ENCODE peak calls at places on chromosomes 4 and X, in four cellular contexts. A, B, P and Y are unnamed samples.

GRCh38 chr4:54998991-54999390 is 126.4 kb downstream of the KDR start:
- DNase-seq in B (no peak), A (no peak), P (no peak), Y (no peak)

GRCh38 chr4:124703154-124703553 is 9.4 kb downstream of the ANKRD50 start:
- DNase-seq in A (no peak), B (no peak), P (no peak), Y (no peak)

GRCh38 chrX:129665916-129666644 is 11.3 kb upstream of the APLN start:
- DNase-seq in A (peak), B (no peak), P (no peak), Y (no peak)

GRCh38 chr4:98557497-98557896 is 100.9 kb downstream of the TSPAN5 start:
- DNase-seq in B (no peak), P (no peak), A (no peak), Y (no peak)

GRCh38 chr4:30821891-30822612 is 101.9 kb downstream of the PCDH7 start:
- DNase-seq in P (no peak), B (no peak), A (no peak), Y (no peak)

GRCh38 chrX:133980406-133980805 is 5.0 kb downstream of the GPC3 start:
- DNase-seq in P (no peak), A (no peak), B (no peak), Y (no peak)

GRCh38 chr4:141731481-141731880 is 95.1 kb downstream of the IL15 start:
- DNase-seq in P (no peak), B (no peak), A (no peak), Y (no peak)

GRCh38 chr4:48667148-48667547 is 112.9 kb downstream of the FRYL start:
- DNase-seq in P (no peak), A (no peak), B (no peak), Y (no peak)

GRCh38 chrX:93177930-93178329 is 495.4 kb downstream of the NAP1L3 start:
- DNase-seq in B (no peak), P (no peak), A (no peak), Y (no peak)

GRCh38 chrX:150680974-150681373 is 12.2 kb upstream of the MTMR1 start:
- DNase-seq in B (peak), P (no peak), A (no peak), Y (no peak)

GRCh38 chr4:164926301-164926700 is 49.3 kb downstream of the APELA start:
- DNase-seq in P (no peak), A (no peak), B (no peak), Y (no peak)

GRCh38 chr4:1768367-1769034 is 24.6 kb upstream of the FGFR3 start:
- DNase-seq in P (no peak), A (no peak), B (no peak), Y (no peak)

GRCh38 chrX:39011454-39012204 is 210.4 kb downstream of the MID1IP1 start:
- DNase-seq in A (no peak), B (no peak), P (no peak), Y (peak)

GRCh38 chr4:39812500-39812899 is 114.6 kb downstream of the UBE2K start:
- DNase-seq in A (no peak), P (no peak), B (no peak), Y (no peak)

GRCh38 chr4:10006236-10006603 is 15.1 kb downstream of the SLC2A9 start:
- DNase-seq in B (peak), P (peak), A (peak), Y (no peak)

GRCh38 chr4:156295676-156296075 is 342.0 kb upstream of the CTSO start:
- DNase-seq in P (no peak), A (no peak), B (no peak), Y (no peak)

GRCh38 chr4:100493756-100494155 is 24.1 kb downstream of the EMCN start:
- DNase-seq in A (no peak), B (no peak), P (no peak), Y (no peak)

GRCh38 chr4:71194454-71194853 is 144.4 kb upstream of the SLC4A4 start:
- DNase-seq in P (no peak), A (no peak), B (no peak), Y (no peak)

GRCh38 chr4:69054578-69055200 is 41.6 kb upstream of the UGT2B7 start:
- DNase-seq in B (no peak), A (no peak), P (no peak), Y (no peak)

GRCh38 chr4:56206258-56206657 is 181.0 kb downstream of the AASDH start:
- DNase-seq in B (no peak), A (no peak), P (no peak), Y (no peak)

GRCh38 chr4:25635501-25635900 is 20.1 kb upstream of the SLC34A2 start:
- DNase-seq in P (no peak), A (no peak), B (no peak), Y (no peak)

GRCh38 chr4:123599920-123600394 is 203.4 kb downstream of the SPRY1 start:
- DNase-seq in A (no peak), P (peak), B (peak), Y (peak)

GRCh38 chrX:119419146-119419545 is 20.0 kb downstream of the SLC25A43 start:
- DNase-seq in A (no peak), B (no peak), P (no peak), Y (no peak)

GRCh38 chr4:13543091-13543581 is 1.2 kb downstream of the NKX3-2 start:
- DNase-seq in B (no peak), A (no peak), P (no peak), Y (no peak)

GRCh38 chr4:108303488-108304177 is 134.9 kb upstream of the LEF1 start:
- DNase-seq in B (no peak), A (no peak), P (no peak), Y (no peak)

GRCh38 chr4:7195546-7196282 is 3.4 kb downstream of the SORCS2 start:
- DNase-seq in P (no peak), A (no peak), B (no peak), Y (no peak)

GRCh38 chr4:168632246-168632832 is 135.5 kb downstream of the PALLD start:
- DNase-seq in A (no peak), P (no peak), B (no peak), Y (no peak)

GRCh38 chr4:110704748-110705439 is 82.0 kb upstream of the PITX2 start:
- DNase-seq in B (peak), P (no peak), A (no peak), Y (no peak)

DNA sequence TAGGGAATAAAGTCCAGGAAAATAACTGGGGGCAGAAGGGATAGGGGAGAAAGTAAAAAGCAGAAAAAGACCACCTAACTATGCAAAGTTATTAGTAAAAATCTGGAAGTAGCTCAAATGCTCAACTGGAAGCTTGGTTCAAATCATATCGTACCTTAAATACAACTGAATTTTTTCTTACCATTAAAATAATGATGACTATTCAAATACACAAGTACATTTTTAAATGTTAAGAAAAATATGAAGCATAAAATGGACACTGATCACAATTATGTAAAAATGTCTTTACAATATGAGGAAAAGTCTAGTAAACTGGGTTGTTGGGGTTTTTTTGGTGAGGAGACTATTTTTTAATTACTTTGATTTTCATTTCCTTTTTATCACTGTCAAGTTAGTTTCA is 3.1 kb downstream of the BRWD3 start:
- DNase-seq in P (no peak), A (no peak), B (no peak), Y (no peak)
- H3K4me3 ChIP-seq in P (no peak), A (no peak), B (peak), Y (no peak)

DNA sequence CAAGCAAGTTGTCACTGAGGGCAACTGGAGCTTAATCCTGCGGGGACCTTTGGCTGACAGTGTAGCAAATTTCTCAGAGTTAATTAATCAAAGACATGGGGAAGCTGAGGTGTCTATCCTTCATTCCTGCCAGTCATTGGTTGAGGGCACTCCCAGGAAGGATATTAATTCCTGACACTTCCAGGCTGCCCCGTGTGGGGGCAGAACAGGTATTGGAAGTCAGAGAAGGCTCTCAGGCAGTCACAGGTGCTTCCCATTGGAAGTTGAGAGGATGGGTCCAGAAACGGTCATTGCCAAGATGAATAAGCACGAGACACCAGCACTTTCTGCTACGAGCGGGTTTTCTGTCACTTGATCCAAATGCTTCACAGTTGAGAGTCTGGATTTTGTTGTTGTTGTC is 29.1 kb upstream of the CD38 start:
- DNase-seq in A (no peak), P (no peak), B (no peak), Y (no peak)
- H3K4me3 ChIP-seq in A (no peak), P (no peak), B (no peak), Y (no peak)

DNA sequence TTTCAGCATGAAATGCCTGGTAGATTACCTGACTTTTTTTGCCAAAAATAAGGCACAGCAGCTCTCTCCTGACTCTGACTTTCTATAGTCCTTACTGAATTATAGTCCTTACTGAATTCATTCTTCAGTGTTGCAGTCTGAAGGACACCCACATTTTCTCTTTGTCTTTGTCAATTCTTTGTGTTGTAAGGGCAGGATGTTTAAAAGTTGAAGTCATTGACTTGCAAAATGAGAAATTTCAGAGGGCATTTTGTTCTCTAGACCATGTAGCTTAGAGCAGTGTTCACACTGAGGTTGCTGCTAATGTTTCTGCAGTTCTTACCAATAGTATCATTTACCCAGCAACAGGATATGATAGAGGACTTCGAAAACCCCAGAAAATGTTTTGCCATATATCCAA is 168.0 kb downstream of the SOWAHB start:
- DNase-seq in A (no peak), B (no peak), P (no peak), Y (no peak)
- H3K4me3 ChIP-seq in A (no peak), B (no peak), P (no peak), Y (no peak)

GRCh38 chr4:75727073-75727472 is 2.7 kb downstream of the USO1 start:
- DNase-seq in B (no peak), A (no peak), P (no peak), Y (no peak)

GRCh38 chr4:75733369-75733768 is 9.0 kb downstream of the USO1 start:
- DNase-seq in P (no peak), A (no peak), B (no peak), Y (no peak)

GRCh38 chr4:75726577-75726976 is 2.2 kb downstream of the USO1 start:
- DNase-seq in A (no peak), B (no peak), P (no peak), Y (no peak)

GRCh38 chr4:75724867-75725724 is 719 bp downstream of the USO1 start:
- DNase-seq in P (peak), A (peak), B (peak), Y (peak)

GRCh38 chr4:75729836-75730235 is 5.5 kb downstream of the USO1 start:
- DNase-seq in A (no peak), P (no peak), B (no peak), Y (no peak)
- H3K4me3 ChIP-seq in A (no peak), P (peak), B (no peak), Y (no peak)

GRCh38 chrX:37906357-37906756 is 59.0 kb upstream of the DYNLT3 start:
- DNase-seq in A (no peak), B (no peak), P (no peak), Y (no peak)
- H3K4me3 ChIP-seq in A (peak), B (no peak), P (no peak), Y (no peak)

GRCh38 chr4:304987-305680 is at the start of gene ZNF732:
- DNase-seq in P (peak), A (no peak), B (no peak), Y (peak)
- H3K4me3 ChIP-seq in P (peak), A (no peak), B (peak), Y (no peak)

GRCh38 chr4:183397741-183398297 is 46.6 kb upstream of the CDKN2AIP start:
- DNase-seq in B (no peak), A (no peak), P (no peak), Y (no peak)
- H3K4me3 ChIP-seq in B (no peak), A (peak), P (peak), Y (peak)

GRCh38 chr4:102825261-102826071 is 1.9 kb downstream of the UBE2D3 start:
- DNase-seq in P (peak), B (peak), A (no peak), Y (peak)

GRCh38 chr4:102826105-102826889 is 1.1 kb downstream of the UBE2D3 start:
- DNase-seq in P (no peak), A (no peak), B (no peak), Y (no peak)

GRCh38 chr4:102823464-102823863 is 3.9 kb downstream of the UBE2D3 start:
- DNase-seq in A (no peak), B (no peak), P (no peak), Y (no peak)

GRCh38 chr4:102824398-102824797 is 3.0 kb downstream of the UBE2D3 start:
- DNase-seq in A (no peak), P (no peak), B (no peak), Y (no peak)

DNA sequence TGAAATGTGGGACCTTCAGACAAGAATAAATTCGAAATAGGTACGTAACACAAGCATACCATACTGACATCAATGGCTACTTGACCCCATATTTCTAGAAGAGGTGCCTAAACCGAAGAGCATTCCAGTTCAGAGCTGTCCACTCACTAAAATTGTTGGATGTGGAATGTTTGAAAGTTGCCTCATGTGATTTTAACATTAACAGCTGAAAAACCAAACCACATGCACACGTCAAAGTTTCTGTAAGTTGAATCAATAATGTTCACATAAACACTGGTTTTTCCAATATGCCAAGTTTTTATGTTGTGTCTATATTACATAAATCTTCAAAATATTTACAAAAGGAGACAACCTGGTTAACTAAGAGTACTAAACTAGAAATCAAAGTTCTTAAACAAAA is 3.5 kb downstream of the UBE2D3 start:
- DNase-seq in P (no peak), A (no peak), B (no peak), Y (no peak)
- H3K4me3 ChIP-seq in P (peak), A (peak), B (peak), Y (peak)

DNA sequence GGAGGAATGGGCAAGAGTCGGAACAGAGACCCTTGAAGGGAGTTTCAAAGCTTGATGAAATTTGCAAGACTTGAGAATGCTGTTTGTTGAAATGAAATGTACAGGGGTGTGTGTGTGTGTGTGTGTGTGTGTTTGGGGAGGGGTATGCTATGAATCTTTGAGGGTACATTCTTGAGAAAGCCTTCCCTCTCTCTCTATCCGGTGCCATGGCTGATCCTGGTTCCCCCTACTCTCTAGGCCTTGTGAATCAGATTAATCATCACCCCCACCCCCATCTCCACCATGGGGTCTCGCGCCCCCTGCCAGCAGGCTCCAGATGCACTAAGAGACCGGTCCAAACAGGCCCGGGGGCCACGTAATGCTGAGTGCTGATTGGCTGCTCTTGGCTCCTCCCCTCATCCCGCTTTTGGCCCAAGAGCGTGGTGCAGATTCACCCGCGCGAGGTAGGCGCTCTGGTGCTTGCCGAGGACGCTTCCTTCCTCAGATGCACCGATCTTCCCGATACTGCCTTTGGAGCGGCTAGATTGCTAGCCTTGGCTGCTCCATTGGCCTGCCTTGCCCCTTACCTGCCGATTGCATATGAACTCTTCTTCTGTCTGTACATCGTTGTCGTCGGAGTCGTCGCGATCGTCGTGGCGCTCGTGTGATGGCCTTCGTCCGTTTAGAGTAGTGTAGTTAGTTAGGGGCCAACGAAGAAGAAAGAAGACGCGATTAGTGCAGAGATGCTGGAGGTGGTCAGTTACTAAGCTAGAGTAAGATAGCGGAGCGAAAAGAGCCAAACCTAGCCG is at the start of gene HTR2C:
- DNase-seq in A (no peak), P (no peak), B (no peak), Y (no peak)
- H3K4me3 ChIP-seq in A (no peak), P (no peak), B (no peak), Y (peak)

DNA sequence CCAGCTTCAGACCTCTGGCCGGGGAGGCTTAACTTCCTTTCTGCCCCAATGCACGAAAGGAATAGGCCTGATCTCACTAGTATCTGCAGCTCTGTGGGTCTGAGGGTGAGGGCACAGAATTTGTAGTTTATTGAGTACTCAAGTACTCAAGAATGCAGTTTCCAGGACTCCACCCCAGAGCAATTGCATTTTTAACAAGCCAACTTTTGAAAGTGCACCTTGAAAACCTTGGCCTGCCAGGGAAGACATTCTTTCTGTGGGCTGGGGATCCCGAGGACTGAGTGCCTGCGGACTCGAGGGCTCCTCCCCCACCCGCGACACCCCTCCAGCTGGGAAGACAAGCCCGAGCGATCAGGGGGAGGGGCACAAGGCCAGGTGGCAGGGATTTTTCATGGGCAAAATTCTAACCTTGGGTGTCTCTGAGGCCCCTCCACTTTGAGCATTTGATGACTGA is 22.4 kb downstream of the RS1 start:
- DNase-seq in B (no peak), P (no peak), A (no peak), Y (no peak)
- H3K4me3 ChIP-seq in B (no peak), P (no peak), A (no peak), Y (no peak)